ENCODE peak calls at places on chromosome 1, in five cellular contexts. One of them, this sample, is unnamed.

GRCh38 chr1:66537718-66538117 is 3.8 kb downstream of the SGIP1 start:
- DNase-seq in ascending aorta: no peak
- DNase-seq in neural progenitor cell: no peak
- DNase-seq in RWPE1: no peak
- DNase-seq in pancreas: no peak
- DNase-seq in this sample: no peak

GRCh38 chr1:180821970-180822369 is 90.7 kb upstream of the KIAA1614 start:
- DNase-seq in ascending aorta: no peak
- DNase-seq in neural progenitor cell: no peak
- DNase-seq in RWPE1: no peak
- DNase-seq in pancreas: no peak
- DNase-seq in this sample: no peak

GRCh38 chr1:84700065-84700464 is 9.8 kb upstream of the SSX2IP start:
- DNase-seq in ascending aorta: no peak
- DNase-seq in neural progenitor cell: no peak
- DNase-seq in RWPE1: no peak
- DNase-seq in pancreas: no peak
- DNase-seq in this sample: no peak

GRCh38 chr1:153552335-153552734 is 3.3 kb upstream of the S100A3 start:
- DNase-seq in ascending aorta: no peak
- DNase-seq in neural progenitor cell: no peak
- DNase-seq in RWPE1: no peak
- DNase-seq in pancreas: no peak
- DNase-seq in this sample: no peak

GRCh38 chr1:94993931-94994645 is 67.2 kb upstream of the CNN3 start:
- DNase-seq in ascending aorta: no peak
- DNase-seq in neural progenitor cell: no peak
- DNase-seq in RWPE1: no peak
- DNase-seq in pancreas: no peak
- DNase-seq in this sample: no peak

GRCh38 chr1:154975409-154976205 is 1.1 kb downstream of the CKS1B start:
- DNase-seq in ascending aorta: no peak
- DNase-seq in neural progenitor cell: peak
- DNase-seq in RWPE1: no peak
- DNase-seq in pancreas: peak
- DNase-seq in this sample: no peak

GRCh38 chr1:150372580-150372979 is 8.6 kb downstream of the RPRD2 start:
- DNase-seq in ascending aorta: no peak
- DNase-seq in neural progenitor cell: no peak
- DNase-seq in RWPE1: no peak
- DNase-seq in pancreas: no peak
- DNase-seq in this sample: no peak

GRCh38 chr1:15424981-15425380 is 13.3 kb upstream of the CTRC start:
- DNase-seq in ascending aorta: no peak
- DNase-seq in neural progenitor cell: no peak
- DNase-seq in RWPE1: no peak
- DNase-seq in pancreas: no peak
- DNase-seq in this sample: no peak

GRCh38 chr1:221912230-221912629 is 170.3 kb upstream of the DUSP10 start:
- DNase-seq in ascending aorta: no peak
- DNase-seq in neural progenitor cell: no peak
- DNase-seq in RWPE1: no peak
- DNase-seq in pancreas: no peak
- DNase-seq in this sample: no peak

DNA sequence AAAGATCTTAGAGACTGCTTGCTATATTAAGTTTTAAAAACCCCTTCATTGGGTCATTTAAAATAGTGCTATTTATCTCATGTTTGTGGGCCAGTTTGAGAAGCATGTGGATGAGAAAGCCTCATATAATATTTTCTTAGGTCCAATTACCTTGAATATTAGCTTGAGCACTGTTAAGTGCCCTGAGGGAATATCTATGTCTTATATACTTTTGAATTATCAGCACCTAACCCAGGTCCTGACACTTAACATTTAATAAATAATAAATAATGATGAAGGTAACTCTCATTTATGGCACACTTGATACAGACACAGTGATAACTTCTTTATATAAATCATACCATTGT is 293 bp upstream of the GBP2 start:
- DNase-seq in ascending aorta: no peak
- DNase-seq in neural progenitor cell: no peak
- DNase-seq in RWPE1: no peak
- DNase-seq in pancreas: no peak
- DNase-seq in this sample: no peak
- H3K27ac ChIP-seq in ascending aorta: peak
- H3K27ac ChIP-seq in neural progenitor cell: no peak
- H3K27ac ChIP-seq in RWPE1: no peak
- H3K27ac ChIP-seq in pancreas: peak
- H3K27ac ChIP-seq in this sample: peak

GRCh38 chr1:223873044-223873443 is 27.3 kb upstream of the TP53BP2 start:
- DNase-seq in ascending aorta: no peak
- DNase-seq in neural progenitor cell: no peak
- DNase-seq in RWPE1: peak
- DNase-seq in pancreas: no peak
- DNase-seq in this sample: no peak
- H3K27ac ChIP-seq in ascending aorta: no peak
- H3K27ac ChIP-seq in neural progenitor cell: no peak
- H3K27ac ChIP-seq in RWPE1: no peak
- H3K27ac ChIP-seq in pancreas: no peak
- H3K27ac ChIP-seq in this sample: no peak

GRCh38 chr1:203512830-203513578 is 19.1 kb downstream of the OPTC start:
- DNase-seq in ascending aorta: peak
- DNase-seq in neural progenitor cell: no peak
- DNase-seq in RWPE1: peak
- DNase-seq in pancreas: peak
- DNase-seq in this sample: no peak
- H3K27ac ChIP-seq in ascending aorta: peak
- H3K27ac ChIP-seq in neural progenitor cell: no peak
- H3K27ac ChIP-seq in RWPE1: peak
- H3K27ac ChIP-seq in pancreas: no peak
- H3K27ac ChIP-seq in this sample: peak

GRCh38 chr1:8627728-8628127 is 189.7 kb downstream of the RERE start:
- DNase-seq in ascending aorta: no peak
- DNase-seq in neural progenitor cell: no peak
- DNase-seq in RWPE1: no peak
- DNase-seq in pancreas: no peak
- DNase-seq in this sample: no peak

GRCh38 chr1:8625480-8625879 is 192.0 kb downstream of the RERE start:
- DNase-seq in ascending aorta: no peak
- DNase-seq in neural progenitor cell: no peak
- DNase-seq in RWPE1: no peak
- DNase-seq in pancreas: no peak
- DNase-seq in this sample: no peak

GRCh38 chr1:8631163-8631562 is 186.3 kb downstream of the RERE start:
- DNase-seq in ascending aorta: no peak
- DNase-seq in neural progenitor cell: no peak
- DNase-seq in RWPE1: no peak
- DNase-seq in pancreas: no peak
- DNase-seq in this sample: no peak

GRCh38 chr1:8629241-8630091 is 188.0 kb downstream of the RERE start:
- DNase-seq in ascending aorta: no peak
- DNase-seq in neural progenitor cell: no peak
- DNase-seq in RWPE1: no peak
- DNase-seq in pancreas: no peak
- DNase-seq in this sample: no peak

GRCh38 chr1:8625981-8626898 is 191.2 kb downstream of the RERE start:
- DNase-seq in ascending aorta: no peak
- DNase-seq in neural progenitor cell: no peak
- DNase-seq in RWPE1: peak
- DNase-seq in pancreas: no peak
- DNase-seq in this sample: no peak
- H3K27ac ChIP-seq in ascending aorta: no peak
- H3K27ac ChIP-seq in neural progenitor cell: no peak
- H3K27ac ChIP-seq in RWPE1: no peak
- H3K27ac ChIP-seq in pancreas: no peak
- H3K27ac ChIP-seq in this sample: no peak